ENCODE peak calls at places on chromosomes 2 and 18, in six cellular contexts. I, H, B, D, T and X are unnamed samples.

GRCh38 chr18:37657413-37657965 is 91.9 kb upstream of the CELF4 start:
- DNase-seq in I (no peak), H (no peak), B (no peak), D (no peak), T (no peak), X (no peak)

GRCh38 chr2:177989029-177989885 is 83.3 kb downstream of the PDE11A start:
- DNase-seq in I (no peak), H (no peak), B (no peak), D (no peak), T (no peak), X (no peak)

GRCh38 chr2:227870710-227871374 is 589 bp upstream of the DAW1 start:
- DNase-seq in I (no peak), H (peak), B (no peak), D (no peak), T (no peak), X (peak)

GRCh38 chr2:30425326-30425725 is 21.7 kb upstream of the LCLAT1 start:
- DNase-seq in I (peak), H (no peak), B (no peak), D (no peak), T (no peak), X (no peak)

GRCh38 chr2:189147361-189147760 is 32.2 kb downstream of the COL5A2 start:
- DNase-seq in I (no peak), H (no peak), B (no peak), D (no peak), T (no peak), X (no peak)

GRCh38 chr2:233793465-233794127 is 15.5 kb downstream of the MROH2A start:
- DNase-seq in I (no peak), H (peak), B (no peak), D (no peak), T (no peak), X (no peak)

GRCh38 chr2:152525277-152525838 is 190.4 kb downstream of the FMNL2 start:
- DNase-seq in I (no peak), H (peak), B (no peak), D (no peak), T (no peak), X (peak)

GRCh38 chr18:75844102-75844604 is 416.6 kb upstream of the SMIM21 start:
- DNase-seq in I (no peak), H (no peak), B (no peak), D (no peak), T (no peak), X (no peak)

GRCh38 chr2:203533696-203534471 is 1.2 kb downstream of the RAPH1 start:
- DNase-seq in I (no peak), H (peak), B (no peak), D (no peak), T (no peak), X (peak)

GRCh38 chr2:31235504-31235902 is 1.6 kb downstream of the EHD3 start:
- DNase-seq in I (no peak), H (no peak), B (no peak), D (no peak), T (no peak), X (no peak)

GRCh38 chr2:127324635-127325034 is 30.7 kb upstream of the ERCC3 start:
- DNase-seq in I (no peak), H (peak), B (no peak), D (no peak), T (no peak), X (peak)

GRCh38 chr2:147500819-147501395 is 343.9 kb upstream of the ACVR2A start:
- DNase-seq in I (no peak), H (no peak), B (no peak), D (no peak), T (no peak), X (no peak)

GRCh38 chr2:17717666-17718065 is 35.9 kb downstream of the SMC6 start:
- DNase-seq in I (no peak), H (no peak), B (no peak), D (no peak), T (no peak), X (no peak)

GRCh38 chr18:985301-985700 is 80.6 kb downstream of the ADCYAP1 start:
- DNase-seq in I (no peak), H (no peak), B (no peak), D (no peak), T (peak), X (peak)

GRCh38 chr2:82985572-82986197 is 1473.4 kb downstream of the SUCLG1 start:
- DNase-seq in I (peak), H (no peak), B (no peak), D (no peak), T (no peak), X (no peak)

GRCh38 chr2:197059498-197059897 is 133.0 kb upstream of the PGAP1 start:
- DNase-seq in I (no peak), H (no peak), B (no peak), D (no peak), T (peak), X (no peak)

GRCh38 chr2:190182071-190182524 is 119.6 kb upstream of the MSTN start:
- DNase-seq in I (no peak), H (no peak), B (no peak), D (no peak), T (no peak), X (no peak)

GRCh38 chr18:54284967-54285785 is 15.9 kb downstream of the POLI start:
- DNase-seq in I (peak), H (no peak), B (no peak), D (no peak), T (no peak), X (no peak)

GRCh38 chr2:216974321-216975302 is 114.7 kb upstream of the TNP1 start:
- DNase-seq in I (no peak), H (no peak), B (no peak), D (peak), T (no peak), X (no peak)

GRCh38 chr2:238166391-238167343 is 7.9 kb downstream of the ERFE start:
- DNase-seq in I (no peak), H (no peak), B (no peak), D (peak), T (no peak), X (no peak)

GRCh38 chr2:42368817-42369550 is 8.0 kb upstream of the COX7A2L start:
- DNase-seq in I (no peak), H (peak), B (peak), D (no peak), T (no peak), X (no peak)

GRCh38 chr18:64966667-64967066 is 784.1 kb upstream of the CDH7 start:
- DNase-seq in I (no peak), H (peak), B (no peak), D (no peak), T (peak), X (no peak)

GRCh38 chr2:85273732-85274731 is 53.8 kb downstream of the TGOLN2 start:
- DNase-seq in I (peak), H (no peak), B (no peak), D (peak), T (no peak), X (no peak)

GRCh38 chr2:161243312-161243711 is 64.9 kb upstream of the PSMD14 start:
- DNase-seq in I (no peak), H (no peak), B (no peak), D (no peak), T (no peak), X (no peak)

GRCh38 chr2:170660406-170660805 is 54.7 kb upstream of the SP5 start:
- DNase-seq in I (no peak), H (peak), B (no peak), D (peak), T (no peak), X (no peak)

GRCh38 chr18:8705280-8705940 is at the start of gene MTCL1:
- DNase-seq in I (no peak), H (peak), B (peak), D (peak), T (no peak), X (peak)